ENCODE peak calls at places on chromosomes 13 and 19, in four cellular contexts. One of them, this sample, is unnamed.

GRCh38 chr19:1773173-1773572 is 19.9 kb downstream of the ONECUT3 start:
- DNase-seq in NCI-H1930: no peak
- DNase-seq in T-helper 1 cell: no peak
- DNase-seq in progenitor cell of endocrine pancreas: no peak
- DNase-seq in this sample: no peak

GRCh38 chr19:7196721-7197168 is 97.5 kb downstream of the INSR start:
- DNase-seq in NCI-H1930: no peak
- DNase-seq in T-helper 1 cell: no peak
- DNase-seq in progenitor cell of endocrine pancreas: no peak
- DNase-seq in this sample: no peak

GRCh38 chr19:29121684-29122083 is 91.3 kb downstream of the UQCRFS1 start:
- DNase-seq in NCI-H1930: no peak
- DNase-seq in T-helper 1 cell: no peak
- DNase-seq in progenitor cell of endocrine pancreas: no peak
- DNase-seq in this sample: no peak

GRCh38 chr19:55504981-55505380 is 16.7 kb downstream of the SSC5D start:
- DNase-seq in NCI-H1930: no peak
- DNase-seq in T-helper 1 cell: no peak
- DNase-seq in progenitor cell of endocrine pancreas: no peak
- DNase-seq in this sample: no peak

GRCh38 chr13:48930933-48931332 is 44.8 kb upstream of the FNDC3A start:
- DNase-seq in NCI-H1930: no peak
- DNase-seq in T-helper 1 cell: no peak
- DNase-seq in progenitor cell of endocrine pancreas: no peak
- DNase-seq in this sample: no peak

GRCh38 chr13:76438050-76438449 is 448.2 kb downstream of the KCTD12 start:
- DNase-seq in NCI-H1930: no peak
- DNase-seq in T-helper 1 cell: no peak
- DNase-seq in progenitor cell of endocrine pancreas: no peak
- DNase-seq in this sample: no peak

GRCh38 chr19:47730521-47730889 is 14.8 kb upstream of the NOP53 start:
- DNase-seq in NCI-H1930: no peak
- DNase-seq in T-helper 1 cell: no peak
- DNase-seq in progenitor cell of endocrine pancreas: no peak
- DNase-seq in this sample: no peak

GRCh38 chr19:16559896-16560295 is 12.3 kb downstream of the SLC35E1 start:
- DNase-seq in NCI-H1930: no peak
- DNase-seq in T-helper 1 cell: no peak
- DNase-seq in progenitor cell of endocrine pancreas: no peak
- DNase-seq in this sample: no peak

GRCh38 chr13:67259208-67259607 is 29.1 kb upstream of the PCDH9 start:
- DNase-seq in NCI-H1930: no peak
- DNase-seq in T-helper 1 cell: no peak
- DNase-seq in progenitor cell of endocrine pancreas: no peak
- DNase-seq in this sample: no peak

GRCh38 chr19:14476663-14477401 is 1.7 kb upstream of the PTGER1 start:
- DNase-seq in NCI-H1930: no peak
- DNase-seq in T-helper 1 cell: no peak
- DNase-seq in progenitor cell of endocrine pancreas: no peak
- DNase-seq in this sample: peak

GRCh38 chr13:77919351-77920294 is 992 bp upstream of the EDNRB start:
- DNase-seq in NCI-H1930: peak
- DNase-seq in T-helper 1 cell: no peak
- DNase-seq in progenitor cell of endocrine pancreas: no peak
- DNase-seq in this sample: no peak

GRCh38 chr13:113835461-113836274 is 28.2 kb downstream of the GAS6 start:
- DNase-seq in NCI-H1930: no peak
- DNase-seq in T-helper 1 cell: no peak
- DNase-seq in progenitor cell of endocrine pancreas: no peak
- DNase-seq in this sample: no peak

GRCh38 chr13:96089749-96090239 is at the start of gene HS6ST3:
- DNase-seq in NCI-H1930: peak
- DNase-seq in T-helper 1 cell: no peak
- DNase-seq in progenitor cell of endocrine pancreas: peak
- DNase-seq in this sample: no peak

GRCh38 chr13:91134773-91135124 is 212.7 kb upstream of the MIR17HG start:
- DNase-seq in NCI-H1930: no peak
- DNase-seq in T-helper 1 cell: no peak
- DNase-seq in progenitor cell of endocrine pancreas: no peak
- DNase-seq in this sample: no peak

GRCh38 chr13:39676315-39676876 is 20.9 kb downstream of the COG6 start:
- DNase-seq in NCI-H1930: peak
- DNase-seq in T-helper 1 cell: no peak
- DNase-seq in progenitor cell of endocrine pancreas: no peak
- DNase-seq in this sample: no peak

GRCh38 chr19:6787393-6787792 is 14.9 kb downstream of the VAV1 start:
- DNase-seq in NCI-H1930: no peak
- DNase-seq in T-helper 1 cell: no peak
- DNase-seq in progenitor cell of endocrine pancreas: no peak
- DNase-seq in this sample: no peak

GRCh38 chr19:16030964-16031871 is 45.1 kb upstream of the TPM4 start:
- DNase-seq in NCI-H1930: no peak
- DNase-seq in T-helper 1 cell: no peak
- DNase-seq in progenitor cell of endocrine pancreas: no peak
- DNase-seq in this sample: no peak

GRCh38 chr13:101700598-101700997 is 248.1 kb downstream of the ITGBL1 start:
- DNase-seq in NCI-H1930: no peak
- DNase-seq in T-helper 1 cell: no peak
- DNase-seq in progenitor cell of endocrine pancreas: no peak
- DNase-seq in this sample: no peak

GRCh38 chr13:72295173-72295572 is 428.2 kb upstream of the DACH1 start:
- DNase-seq in NCI-H1930: no peak
- DNase-seq in T-helper 1 cell: no peak
- DNase-seq in progenitor cell of endocrine pancreas: no peak
- DNase-seq in this sample: no peak

GRCh38 chr13:46761174-46761573 is 35.8 kb downstream of the ESD start:
- DNase-seq in NCI-H1930: no peak
- DNase-seq in T-helper 1 cell: no peak
- DNase-seq in progenitor cell of endocrine pancreas: no peak
- DNase-seq in this sample: no peak

GRCh38 chr13:94342436-94343242 is 136.8 kb downstream of the DCT start:
- DNase-seq in NCI-H1930: no peak
- DNase-seq in T-helper 1 cell: no peak
- DNase-seq in progenitor cell of endocrine pancreas: no peak
- DNase-seq in this sample: no peak

GRCh38 chr13:99984463-99985242 is 3.1 kb downstream of the ZIC2 start:
- DNase-seq in NCI-H1930: no peak
- DNase-seq in T-helper 1 cell: no peak
- DNase-seq in progenitor cell of endocrine pancreas: peak
- DNase-seq in this sample: no peak